ENCODE peak calls at places on chromosomes 12 and 14, in six cellular contexts. T, I, M, A, L and R are unnamed samples.

GRCh38 chr14:94572637-94573303 is 8.5 kb upstream of the SERPINA5 start:
- DNase-seq in I (no peak), T (no peak), M (no peak), L (no peak), A (no peak), R (no peak)

GRCh38 chr14:72546359-72547035 is 347.4 kb downstream of the DPF3 start:
- DNase-seq in I (no peak), A (no peak), T (no peak), M (no peak), L (no peak), R (no peak)

GRCh38 chr12:109461049-109461845 is 15.9 kb downstream of the KCTD10 start:
- DNase-seq in I (peak), M (no peak), L (peak), A (no peak), T (no peak), R (no peak)

GRCh38 chr14:23057757-23058653 is 685 bp upstream of the CDH24 start:
- DNase-seq in T (peak), L (peak), I (peak), A (peak), M (peak), R (peak)

GRCh38 chr12:93533310-93533709 is 39.2 kb upstream of the SOCS2 start:
- DNase-seq in T (peak), L (no peak), M (no peak), A (no peak), I (no peak), R (no peak)

GRCh38 chr12:2681426-2682205 is 113.2 kb upstream of the FKBP4 start:
- DNase-seq in M (no peak), I (no peak), L (no peak), T (peak), A (no peak), R (no peak)

GRCh38 chr12:124544311-124544970 is 23.0 kb downstream of the NCOR2 start:
- DNase-seq in M (no peak), I (no peak), A (no peak), T (no peak), L (no peak), R (no peak)

GRCh38 chr14:69092840-69093422 is 60.0 kb downstream of the DCAF5 start:
- DNase-seq in I (no peak), M (no peak), L (no peak), A (no peak), T (no peak), R (no peak)

GRCh38 chr14:79543348-79543747 is 668.0 kb downstream of the DIO2 start:
- DNase-seq in M (no peak), L (no peak), A (no peak), T (no peak), I (no peak), R (no peak)

GRCh38 chr12:6540181-6540877 is 6.0 kb downstream of the GAPDH start:
- DNase-seq in A (peak), M (peak), T (peak), L (peak), I (peak), R (peak)

GRCh38 chr12:19941096-19941495 is 427.2 kb upstream of the PDE3A start:
- DNase-seq in I (no peak), A (no peak), L (no peak), M (no peak), T (no peak), R (no peak)

GRCh38 chr14:36605506-36605857 is 23.1 kb upstream of the NKX2-8 start:
- DNase-seq in A (no peak), M (no peak), I (peak), L (no peak), T (no peak), R (no peak)

GRCh38 chr12:40959041-40959440 is 229.1 kb upstream of the PDZRN4 start:
- DNase-seq in A (no peak), M (no peak), L (no peak), I (no peak), T (no peak), R (no peak)

GRCh38 chr14:64880382-64881121 is 845 bp upstream of the SPTB start:
- DNase-seq in L (peak), T (peak), M (no peak), I (peak), A (no peak), R (peak)

GRCh38 chr14:74018029-74018703 is 922 bp downstream of the ENTPD5 start:
- DNase-seq in I (peak), L (no peak), M (no peak), A (no peak), T (no peak), R (peak)

GRCh38 chr12:76006028-76006916 is 25.3 kb downstream of the PHLDA1 start:
- DNase-seq in M (no peak), A (no peak), L (no peak), T (no peak), I (no peak), R (no peak)

GRCh38 chr12:127928615-127929014 is 338.4 kb upstream of the TMEM132C start:
- DNase-seq in I (no peak), L (no peak), A (no peak), T (no peak), M (no peak), R (no peak)

GRCh38 chr12:93645702-93646101 is 31.5 kb upstream of the CRADD start:
- DNase-seq in M (no peak), L (no peak), T (no peak), I (peak), A (no peak), R (peak)

GRCh38 chr14:22926316-22926715 is 2.9 kb downstream of the PRMT5 start:
- DNase-seq in M (no peak), A (no peak), I (no peak), T (no peak), L (peak), R (peak)

GRCh38 chr12:110826592-110827200 is 20.1 kb upstream of the CCDC63 start:
- DNase-seq in I (peak), L (peak), T (peak), A (peak), M (peak), R (peak)

GRCh38 chr14:27881646-27882045 is 884.9 kb upstream of the FOXG1 start:
- DNase-seq in T (no peak), I (no peak), L (no peak), A (no peak), M (no peak), R (no peak)

GRCh38 chr12:114293571-114294302 is 112.2 kb downstream of the TBX5 start:
- DNase-seq in A (no peak), M (no peak), I (no peak), L (no peak), T (no peak), R (no peak)

GRCh38 chr14:64110832-64111231 is 183.3 kb downstream of the ESR2 start:
- DNase-seq in M (no peak), A (no peak), L (no peak), T (no peak), I (no peak), R (no peak)

GRCh38 chr12:89575405-89575804 is 49.6 kb upstream of the POC1B start:
- DNase-seq in L (peak), M (no peak), I (no peak), T (no peak), A (no peak), R (no peak)

GRCh38 chr12:27193854-27194544 is 50.1 kb upstream of the STK38L start:
- DNase-seq in M (peak), A (no peak), T (peak), L (peak), I (peak), R (no peak)

GRCh38 chr12:114368685-114369084 is 37.3 kb downstream of the TBX5 start:
- DNase-seq in T (no peak), L (no peak), I (peak), M (no peak), A (no peak), R (no peak)

GRCh38 chr14:66403183-66403582 is 83.0 kb upstream of the CCDC196 start:
- DNase-seq in I (peak), T (no peak), A (no peak), L (peak), M (no peak), R (peak)

GRCh38 chr12:43288666-43289065 is 263.3 kb downstream of the ADAMTS20 start:
- DNase-seq in M (no peak), T (no peak), I (no peak), L (no peak), A (no peak), R (no peak)

GRCh38 chr14:101953151-101953550 is 11.2 kb upstream of the DYNC1H1 start:
- DNase-seq in M (no peak), I (no peak), L (no peak), T (no peak), A (no peak), R (no peak)

GRCh38 chr14:90409209-90409730 is 12.4 kb downstream of the CALM1 start:
- DNase-seq in L (peak), I (peak), T (no peak), M (peak), A (no peak), R (peak)
- H3K27ac ChIP-seq in L (peak), I (no peak), T (peak), M (peak), A (peak), R (peak)

DNA sequence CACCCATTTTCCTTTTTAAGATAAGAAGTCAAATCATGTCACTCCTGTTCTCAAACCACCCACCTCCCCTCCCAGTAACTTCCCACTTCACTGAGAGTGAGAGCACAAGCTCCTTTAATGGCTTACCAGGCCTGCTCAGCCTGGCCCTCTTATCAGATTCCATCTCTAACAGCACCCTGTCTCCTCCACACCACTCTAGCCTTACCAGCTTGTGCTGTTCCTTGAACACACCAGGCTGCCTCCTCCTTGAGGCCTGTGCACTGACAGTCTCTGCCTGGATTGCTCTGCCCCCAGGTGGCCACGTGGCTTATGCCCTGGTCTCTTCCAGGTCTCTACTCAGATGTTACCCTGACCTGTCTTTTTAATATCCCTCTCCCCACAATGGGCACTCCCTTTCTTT is 40.1 kb upstream of the EVL start:
- DNase-seq in L (peak), M (no peak), A (peak), T (peak), I (peak), R (peak)
- TF ChIP-seq CTCF in L (peak), M (no peak), A (peak), T (peak), I (peak), R (no peak)

DNA sequence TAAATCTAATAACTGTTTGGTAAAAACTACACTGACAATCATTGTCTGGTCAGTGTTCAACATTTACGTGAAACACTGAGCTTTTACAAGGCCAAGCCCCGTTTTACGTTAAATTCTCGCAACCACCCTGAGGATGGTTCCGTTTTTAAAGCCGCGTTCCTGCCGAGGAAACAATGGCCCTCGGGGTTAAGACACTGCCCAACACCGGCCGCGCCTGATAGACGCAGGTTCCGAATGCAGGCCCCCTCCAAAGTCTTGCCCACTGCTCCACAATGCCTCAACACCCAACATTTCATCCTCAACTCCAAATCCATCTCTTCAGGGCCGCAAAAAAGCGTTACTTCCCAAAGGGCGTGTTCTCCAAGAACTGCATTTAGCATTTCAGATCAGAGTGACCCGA is 953 bp upstream of the SNRPF start:
- DNase-seq in M (no peak), A (no peak), L (no peak), T (no peak), I (no peak), R (no peak)
- H3K27ac ChIP-seq in M (no peak), A (no peak), L (no peak), T (no peak), I (no peak), R (no peak)

GRCh38 chr12:104957388-104958008 is 592 bp downstream of the SLC41A2 start:
- DNase-seq in L (peak), T (no peak), M (no peak), A (no peak), I (no peak), R (no peak)

GRCh38 chr12:104960464-104960863 is 2.4 kb upstream of the SLC41A2 start:
- DNase-seq in L (no peak), A (no peak), M (no peak), T (no peak), I (no peak), R (no peak)

GRCh38 chr12:104958009-104958945 is at the start of gene SLC41A2:
- DNase-seq in T (peak), M (peak), L (peak), I (peak), A (peak), R (peak)

GRCh38 chr12:104956870-104957301 is 1.2 kb downstream of the SLC41A2 start:
- DNase-seq in A (no peak), I (peak), L (no peak), T (no peak), M (no peak), R (no peak)

GRCh38 chr12:104958946-104959841 is 1.1 kb upstream of the SLC41A2 start:
- DNase-seq in L (no peak), M (no peak), A (no peak), I (peak), T (peak), R (peak)
- TF ChIP-seq CTCF in L (no peak), M (no peak), A (no peak), I (no peak), T (no peak), R (no peak)

DNA sequence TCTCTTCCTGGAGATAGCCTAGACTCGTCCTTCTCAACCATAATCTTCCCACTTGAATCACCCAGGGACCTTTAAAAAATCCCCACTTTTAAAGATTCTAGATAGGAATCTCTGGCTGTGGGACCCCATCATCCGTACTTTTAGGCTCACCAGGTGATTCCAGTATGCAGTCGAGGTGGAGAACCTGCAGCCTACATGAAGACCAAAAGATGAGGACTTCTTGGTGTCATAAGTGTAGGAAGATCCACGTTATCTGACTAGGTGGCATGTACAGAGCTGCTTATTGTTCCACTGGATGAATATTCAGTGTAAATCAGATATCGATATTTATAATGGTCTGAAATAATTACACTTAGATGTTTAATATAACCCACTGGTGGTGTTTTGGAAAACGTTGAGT is 2.6 kb downstream of the PRKCH start:
- DNase-seq in M (no peak), T (no peak), L (no peak), I (no peak), A (no peak), R (no peak)
- H3K27ac ChIP-seq in M (no peak), T (no peak), L (no peak), I (no peak), A (peak), R (no peak)

DNA sequence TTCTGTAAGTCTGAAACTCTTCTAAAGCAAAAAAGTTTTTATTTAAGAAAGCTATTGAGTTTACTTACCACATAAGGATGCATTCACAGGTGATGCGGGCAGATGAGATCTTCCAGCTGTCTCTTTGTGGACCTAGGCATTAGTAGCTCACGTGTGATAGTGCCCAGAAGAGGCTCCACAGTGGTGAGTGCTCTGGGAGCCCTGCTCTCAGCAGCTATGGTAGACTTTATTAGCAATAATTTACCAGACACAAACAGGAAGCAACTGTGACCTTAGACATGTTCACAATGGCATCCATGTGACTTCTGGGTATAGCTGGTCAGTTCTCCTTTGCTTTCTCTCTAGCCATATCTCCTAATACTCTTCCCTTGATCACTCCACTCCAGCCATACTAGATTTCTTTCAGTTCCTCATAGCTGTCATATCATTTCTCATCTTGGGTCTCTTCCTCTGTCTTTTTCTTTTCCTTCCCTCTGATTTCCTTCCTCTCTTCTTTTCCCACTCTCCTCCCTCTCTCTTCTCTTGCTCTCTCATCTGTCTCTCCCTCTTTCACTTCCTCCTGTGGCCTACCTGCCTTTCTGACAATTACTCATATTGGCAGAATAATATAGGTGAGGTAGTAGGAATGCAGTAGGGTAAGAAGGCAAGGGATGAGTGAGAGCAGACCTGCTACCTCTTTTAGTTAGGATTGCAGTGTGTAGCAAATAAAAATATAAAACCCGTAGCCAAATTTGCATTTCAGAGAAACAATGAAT is 75.2 kb upstream of the SCAF11 start:
- DNase-seq in T (no peak), L (no peak), I (no peak), M (no peak), A (no peak), R (no peak)
- TF ChIP-seq CTCF in T (no peak), L (no peak), I (no peak), M (no peak), A (no peak), R (no peak)

DNA sequence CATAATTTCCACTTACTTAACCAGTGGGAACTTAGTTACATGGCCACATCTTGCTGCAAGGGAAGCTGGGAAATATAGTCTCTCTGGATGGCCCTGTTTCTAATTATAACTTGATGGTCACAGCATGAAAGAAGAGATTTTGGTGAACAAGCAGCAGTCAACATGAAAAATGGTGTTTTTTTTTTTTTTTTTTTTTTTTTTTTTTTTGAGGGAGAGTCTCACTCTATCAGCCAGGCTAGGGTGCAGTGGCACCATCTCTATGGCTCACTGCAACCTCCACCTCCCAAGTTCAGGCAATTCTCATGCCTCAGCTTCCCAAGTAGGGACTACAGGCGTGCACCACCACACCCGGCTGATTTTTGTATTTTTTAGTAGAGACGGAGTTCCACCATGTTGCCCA is 10.8 kb downstream of the SRGAP1 start:
- DNase-seq in M (no peak), L (no peak), A (no peak), I (no peak), T (no peak), R (no peak)
- H3K27ac ChIP-seq in M (no peak), L (peak), A (no peak), I (no peak), T (no peak), R (peak)

DNA sequence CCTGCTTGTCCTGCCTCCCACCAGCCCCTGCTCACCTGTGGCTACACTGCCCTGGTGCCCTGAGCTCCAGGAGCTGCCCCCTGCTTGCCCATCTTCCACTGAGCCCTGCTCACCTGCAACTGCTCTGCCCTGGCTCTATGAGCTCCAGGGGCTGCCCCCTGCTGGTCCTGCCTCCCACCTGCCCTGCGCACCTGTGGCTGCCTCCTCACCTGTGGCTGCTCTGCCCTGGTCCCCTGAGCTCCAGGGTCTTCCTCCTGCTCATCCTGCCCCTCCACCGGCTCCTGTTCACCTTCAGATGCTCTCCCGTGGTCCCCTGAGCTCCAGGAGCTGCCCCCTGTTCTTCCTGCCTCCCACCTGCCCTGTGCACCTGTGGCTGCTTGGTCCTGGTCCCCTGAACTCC is 247.6 kb downstream of the TMEM121 start:
- DNase-seq in L (no peak), M (no peak), T (no peak), I (no peak), A (no peak), R (no peak)
- TF ChIP-seq CTCF in L (no peak), M (no peak), T (no peak), I (no peak), A (no peak), R (no peak)